ENCODE peak calls at places on chromosomes 13 and 19, in seven cellular contexts. X is body of pancreas, A is OCI-LY7, M is H9, I is psoas muscle, K is heart left ventricle, W is PC-3. R is an unnamed sample.

GRCh38 chr13:43307221-43307920 is 284.0 kb downstream of the DNAJC15 start:
- DNase-seq in K (no peak), X (no peak), W (no peak), M (no peak), I (no peak), A (no peak), R (no peak)

GRCh38 chr19:11479470-11480080 is 1.3 kb downstream of the ELAVL3 start:
- DNase-seq in M (peak; percentile 92), W (no peak), X (peak; percentile 45), K (no peak), I (no peak), A (no peak), R (no peak)

GRCh38 chr19:35612559-35613321 is at the start of gene HAUS5:
- DNase-seq in I (peak; percentile 94), K (peak; percentile 93), X (peak; percentile 95), W (peak; percentile 95), A (peak; percentile 95), M (peak; percentile 95), R (peak; percentile 94)

GRCh38 chr13:31048521-31048920 is 113.2 kb downstream of the HSPH1 start:
- DNase-seq in K (no peak), I (no peak), M (no peak), W (no peak), X (no peak), A (no peak), R (no peak)

GRCh38 chr19:1269478-1270167 is 491 bp downstream of the CIRBP start:
- DNase-seq in A (peak; percentile 93), X (peak; percentile 88), K (peak; percentile 90), M (peak; percentile 79), I (peak; percentile 89), W (peak; percentile 78), R (peak; percentile 84)

GRCh38 chr13:49217962-49218492 is 2.1 kb upstream of the MLNR start:
- DNase-seq in A (no peak), I (no peak), M (no peak), W (no peak), K (no peak), X (no peak), R (no peak)

GRCh38 chr19:13031917-13032623 is 36.8 kb downstream of the NFIX start:
- DNase-seq in M (no peak), X (no peak), A (no peak), K (no peak), I (peak; percentile 60), W (peak; percentile 72), R (no peak)

GRCh38 chr19:51094696-51095279 is 12.1 kb upstream of the KLK14 start:
- DNase-seq in I (no peak), M (peak; percentile 75), W (peak; percentile 37), A (peak; percentile 52), K (no peak), X (peak; percentile 54), R (no peak)

GRCh38 chr19:21028969-21029268 is 8.5 kb downstream of the ZNF430 start:
- DNase-seq in X (no peak), K (no peak), I (no peak), W (no peak), A (no peak), M (no peak), R (no peak)

GRCh38 chr13:24618219-24618955 is 61.8 kb upstream of the ATP12A start:
- DNase-seq in I (no peak), A (peak; percentile 70), M (no peak), K (no peak), W (no peak), X (no peak), R (no peak)

GRCh38 chr19:30277941-30278881 is 94.0 kb upstream of the ZNF536 start:
- DNase-seq in I (no peak), K (no peak), X (no peak), W (no peak), M (no peak), A (no peak), R (no peak)

GRCh38 chr19:1644070-1644469 is 8.3 kb downstream of the TCF3 start:
- DNase-seq in X (no peak), A (no peak), K (no peak), W (no peak), M (no peak), I (no peak), R (no peak)

GRCh38 chr13:32829269-32829668 is 187.0 kb upstream of the KL start:
- DNase-seq in W (peak; percentile 12), M (no peak), A (no peak), X (no peak), I (no peak), K (no peak), R (no peak)

GRCh38 chr19:49560358-49560900 is 19.9 kb downstream of the NOSIP start:
- DNase-seq in A (no peak), X (peak; percentile 70), K (peak; percentile 41), M (peak; percentile 60), W (no peak), I (peak; percentile 42), R (no peak)

GRCh38 chr13:50318887-50319286 is 303.6 kb downstream of the KCNRG start:
- DNase-seq in X (no peak), I (no peak), A (no peak), W (no peak), M (no peak), K (no peak), R (no peak)
- H3K9me3 ChIP-seq in X (no peaks in the 10 kb centered on the region), I (no peaks in the 10 kb centered on the region), A (no peaks in the 10 kb centered on the region), W (no peaks in the 10 kb centered on the region), M (no peaks in the 10 kb centered on the region), K (no peaks in the 10 kb centered on the region), R (no peaks in the 10 kb centered on the region)

GRCh38 chr19:38917921-38918491 is 6.0 kb upstream of the CCER2 start:
- DNase-seq in I (no peak), K (no peak), A (no peak), X (no peak), M (no peak), W (peak; percentile 5), R (no peak)
- TF ChIP-seq CTCF in I (no peak), K (no peak), A (peak; percentile 22), X (no peak), M (peak; percentile 36), W (peak; percentile 26), R (no peak)

DNA sequence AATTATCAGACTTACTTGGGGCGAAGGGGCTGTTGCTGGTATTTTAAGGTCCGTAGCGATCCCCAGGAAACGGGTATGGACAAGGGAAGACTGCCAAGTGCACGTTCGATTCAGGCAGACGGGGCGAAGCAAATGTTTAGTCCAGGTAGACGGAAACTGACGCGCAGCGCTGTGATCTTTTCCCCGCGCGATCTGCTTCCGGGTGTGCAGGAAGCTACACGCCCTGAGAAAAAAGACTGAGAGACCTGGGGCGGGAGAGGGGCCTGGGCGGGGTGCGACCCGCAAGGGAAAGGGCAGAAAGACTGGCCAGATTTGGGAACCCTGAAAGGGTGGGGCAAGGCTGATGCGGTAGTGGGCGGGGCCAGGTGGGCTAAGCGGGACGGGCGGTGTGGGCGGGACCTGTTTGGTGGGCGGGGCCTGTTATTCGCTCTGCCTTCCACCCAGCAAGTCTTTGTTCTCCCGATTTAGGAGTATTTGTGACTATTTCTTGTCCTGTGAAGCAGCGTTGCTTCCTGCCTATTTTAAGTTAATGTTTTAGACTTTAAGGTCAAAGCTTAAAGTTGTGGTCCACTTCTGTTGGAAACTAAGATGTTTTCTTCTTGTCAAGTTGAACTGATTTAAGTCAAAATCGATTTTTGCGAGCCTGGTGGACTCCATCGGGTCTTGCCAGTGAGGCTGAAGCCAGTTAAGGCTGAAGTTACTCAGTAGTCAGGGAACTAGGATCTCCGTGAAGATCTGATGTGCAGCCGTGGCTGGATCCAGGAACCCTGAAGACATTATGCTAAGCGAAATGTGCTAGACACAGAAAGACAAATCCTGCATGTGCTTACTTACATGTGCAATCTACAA is at the start of gene ZNF836:
- DNase-seq in A (peak; percentile 90), X (peak; percentile 93), K (peak; percentile 93), M (peak; percentile 93), I (peak; percentile 90), W (peak; percentile 71), R (peak; percentile 92)
- H3K27ac ChIP-seq in A (peak within 1 kb of the TSS; percentile 39), X (peak within 1 kb of the TSS; percentile 85), K (peak within 1 kb of the TSS; percentile 84), M (no peak within 1 kb of the TSS), I (peak within 1 kb of the TSS; percentile 71), W (no peak within 1 kb of the TSS), R (peak within 1 kb of the TSS; percentile 86)

GRCh38 chr19:40561947-40562346 is 14.7 kb upstream of the SHKBP1 start:
- DNase-seq in M (no peak), X (no peak), I (no peak), W (no peak), K (no peak), A (no peak), R (no peak)

GRCh38 chr19:40559394-40559793 is 17.3 kb upstream of the SHKBP1 start:
- DNase-seq in A (no peak), K (no peak), M (no peak), I (no peak), W (no peak), X (no peak), R (no peak)

GRCh38 chr19:40555978-40556689 is 20.5 kb upstream of the SHKBP1 start:
- DNase-seq in X (no peak), M (no peak), I (no peak), W (no peak), A (no peak), K (no peak), R (no peak)

GRCh38 chr19:40556953-40557530 is 19.6 kb upstream of the SHKBP1 start:
- DNase-seq in I (no peak), M (no peak), X (no peak), K (no peak), A (no peak), W (no peak), R (no peak)

DNA sequence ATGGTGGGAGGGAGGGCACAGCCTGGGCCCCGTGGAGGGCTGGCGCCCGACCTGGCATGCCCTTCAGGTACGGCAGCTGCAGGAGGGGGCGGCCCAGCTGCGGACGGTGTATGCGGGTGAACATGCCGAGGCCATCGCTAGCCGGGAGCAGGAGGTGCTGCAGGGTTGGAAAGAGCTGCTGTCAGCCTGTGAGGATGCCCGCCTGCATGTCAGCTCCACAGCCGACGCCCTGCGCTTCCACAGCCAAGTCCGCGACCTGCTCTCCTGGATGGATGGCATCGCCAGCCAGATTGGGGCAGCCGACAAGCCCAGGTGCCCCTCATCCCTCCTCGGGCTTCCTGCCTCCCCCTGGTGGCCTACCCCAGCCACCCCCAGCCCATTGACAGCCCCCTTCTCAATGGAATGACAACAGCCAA is 16.6 kb upstream of the SHKBP1 start:
- DNase-seq in I (no peak), W (no peak), A (no peak), M (no peak), K (no peak), X (no peak), R (no peak)
- H3K9me3 ChIP-seq in I (no peaks in the 10 kb centered on the region), W (no peaks in the 10 kb centered on the region), A (no peaks in the 10 kb centered on the region), M (no peaks in the 10 kb centered on the region), K (no peaks in the 10 kb centered on the region), X (no peaks in the 10 kb centered on the region), R (no peaks in the 10 kb centered on the region)